ENCODE peak calls at places on chromosomes 1 and 21, in six cellular contexts. Z is IMR-90, K is astrocyte of the spinal cord, Y is AG10803, V is mucosa of descending colon, P is SK-N-SH. J is an unnamed sample.

GRCh38 chr1:64898107-64898861 is 68.1 kb downstream of the JAK1 start:
- DNase-seq in K (peak; percentile 94), Y (peak; percentile 91), Z (peak; percentile 97), V (peak; percentile 62), P (no peak), J (peak; percentile 98)

GRCh38 chr1:63662056-63662836 is 69.0 kb downstream of the PGM1 start:
- DNase-seq in P (no peak), Z (peak; percentile 67), K (peak; percentile 88), Y (peak; percentile 82), V (no peak), J (peak; percentile 75)

GRCh38 chr1:84298688-84299535 is 2.6 kb upstream of the SAMD13 start:
- DNase-seq in V (peak; percentile 78), Z (no peak), P (peak; percentile 77), K (peak; percentile 18), Y (no peak), J (no peak)

GRCh38 chr1:226608699-226609505 is 60.3 kb downstream of the STUM start:
- DNase-seq in Y (peak; percentile 53), V (peak; percentile 75), P (peak; percentile 84), Z (peak; percentile 59), K (peak; percentile 49), J (peak; percentile 43)

GRCh38 chr1:45644661-45645060 is 20.8 kb upstream of the CCDC17 start:
- DNase-seq in V (no peak), K (no peak), Z (no peak), P (no peak), Y (no peak), J (no peak)

GRCh38 chr1:41367102-41367537 is 5.9 kb downstream of the FOXO6 start:
- DNase-seq in Z (no peak), K (no peak), Y (no peak), P (no peak), V (no peak), J (no peak)

GRCh38 chr1:41890841-41891311 is 27.8 kb downstream of the HIVEP3 start:
- DNase-seq in P (peak; percentile 78), Y (peak; percentile 63), K (no peak), V (peak; percentile 36), Z (peak; percentile 29), J (no peak)

GRCh38 chr21:27831821-27832569 is 865.1 kb upstream of the ADAMTS5 start:
- DNase-seq in Y (peak; percentile 61), V (no peak), K (peak; percentile 23), P (no peak), Z (peak; percentile 57), J (no peak)

GRCh38 chr1:1024421-1025415 is 4.8 kb downstream of the AGRN start:
- DNase-seq in P (no peak), K (peak; percentile 34), Y (peak; percentile 25), V (no peak), Z (no peak), J (no peak)

GRCh38 chr1:161733526-161733925 is 12.2 kb downstream of the FCRLB start:
- DNase-seq in K (peak; percentile 84), Y (peak; percentile 96), P (no peak), Z (peak; percentile 93), V (no peak), J (peak; percentile 81)

GRCh38 chr1:115717541-115717940 is 51.0 kb downstream of the CASQ2 start:
- DNase-seq in Z (peak; percentile 15), Y (peak; percentile 6), P (peak; percentile 26), K (peak; percentile 24), V (peak; percentile 46), J (peak; percentile 41)

GRCh38 chr21:20698585-20698984 is 299.6 kb upstream of the NCAM2 start:
- DNase-seq in Y (no peak), K (no peak), P (no peak), Z (no peak), V (no peak), J (no peak)

GRCh38 chr1:220198186-220199005 is 73.9 kb downstream of the RAB3GAP2 start:
- DNase-seq in Y (no peak), V (no peak), Z (peak; percentile 14), K (peak; percentile 32), P (no peak), J (peak; percentile 20)

GRCh38 chr1:171676823-171677222 is 24.3 kb upstream of the MYOC start:
- DNase-seq in V (no peak), Z (no peak), Y (no peak), P (no peak), K (no peak), J (no peak)

GRCh38 chr21:44709426-44710293 is 1.7 kb downstream of the TSPEAR start:
- DNase-seq in Y (no peak), K (no peak), V (no peak), Z (peak; percentile 0), P (peak; percentile 28), J (no peak)

GRCh38 chr1:170864238-170864637 is 71.1 kb upstream of the MROH9 start:
- DNase-seq in K (peak; percentile 65), Z (peak; percentile 3), V (no peak), P (no peak), Y (no peak), J (peak; percentile 29)

GRCh38 chr21:35020446-35020845 is 28.7 kb downstream of the RUNX1 start:
- DNase-seq in V (no peak), Z (no peak), P (no peak), Y (no peak), K (no peak), J (no peak)

GRCh38 chr1:201562659-201563405 is 23.9 kb downstream of the NAV1 start:
- DNase-seq in K (peak; percentile 82), Y (peak; percentile 92), Z (peak; percentile 97), P (peak; percentile 53), V (no peak), J (peak; percentile 88)

GRCh38 chr1:33149453-33150190 is 32.2 kb downstream of the TRIM62 start:
- DNase-seq in Z (no peak), K (no peak), P (no peak), V (peak; percentile 46), Y (no peak), J (no peak)

GRCh38 chr1:213552045-213552444 is 435.7 kb upstream of the PROX1 start:
- DNase-seq in Z (no peak), V (no peak), K (no peak), Y (no peak), P (no peak), J (no peak)

GRCh38 chr1:7135463-7135862 is 350.2 kb downstream of the CAMTA1 start:
- DNase-seq in Z (no peak), Y (no peak), V (no peak), K (no peak), P (no peak), J (no peak)

GRCh38 chr1:240282061-240282830 is 190.6 kb downstream of the FMN2 start:
- DNase-seq in Y (peak; percentile 60), V (peak; percentile 30), Z (peak; percentile 45), K (no peak), P (no peak), J (no peak)

GRCh38 chr1:43062527-43063080 is 103.9 kb upstream of the SLC2A1 start:
- DNase-seq in V (no peak), P (no peak), K (no peak), Z (no peak), Y (no peak), J (no peak)

GRCh38 chr1:156096640-156097391 is 14.6 kb upstream of the MEX3A start:
- DNase-seq in P (peak; percentile 89), Z (peak; percentile 78), Y (peak; percentile 81), V (peak; percentile 93), K (peak; percentile 83), J (peak; percentile 86)

GRCh38 chr1:83113686-83114085 is 885.2 kb downstream of the TTLL7 start:
- DNase-seq in V (no peak), Z (no peak), Y (no peak), P (no peak), K (no peak), J (peak; percentile 6)

DNA sequence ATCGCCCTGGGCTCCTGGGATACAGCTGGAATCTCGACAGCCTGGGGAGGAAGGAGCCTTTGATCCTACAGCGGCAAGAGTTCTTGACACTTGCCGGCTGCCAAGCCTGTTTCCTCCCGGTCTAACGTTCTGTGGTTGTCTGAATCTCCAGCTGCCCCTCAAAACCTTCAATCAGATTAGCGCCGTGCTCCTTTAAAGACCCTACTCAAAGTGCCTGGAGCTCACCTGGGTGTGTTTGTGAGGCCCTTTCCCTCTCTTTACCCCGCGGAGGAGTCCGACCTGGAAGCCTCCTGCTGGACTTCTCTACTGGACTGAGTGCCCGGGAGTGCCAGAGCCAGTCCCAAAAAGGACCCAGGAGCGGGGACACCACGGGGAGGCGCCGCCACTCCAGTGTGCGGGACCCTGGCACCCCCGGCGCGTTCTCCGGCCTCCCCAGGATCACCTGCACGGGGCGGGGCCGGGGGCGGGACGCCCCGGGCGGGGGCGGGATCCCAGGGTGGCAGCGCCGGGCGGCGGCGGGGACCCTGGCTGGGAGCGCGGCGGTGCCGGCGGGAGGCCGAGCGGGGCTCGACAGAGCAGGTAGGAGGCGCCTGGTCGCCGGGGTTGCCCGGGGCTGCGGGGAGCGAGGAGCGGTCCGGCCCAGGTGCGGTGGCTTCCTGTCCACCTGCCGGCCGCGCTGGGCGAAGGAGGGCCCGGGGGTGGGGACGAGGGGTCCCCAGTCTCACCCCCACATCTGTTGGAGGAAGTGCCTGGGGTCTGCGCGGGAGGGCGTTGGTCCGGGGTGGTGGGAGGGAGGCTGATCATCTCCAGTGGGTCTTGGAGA is at the start of gene NCMAP:
- DNase-seq in K (no peak), P (no peak), V (peak; percentile 87), Z (no peak), Y (no peak), J (no peak)
- H3K4me3 ChIP-seq in K (no peak within 1 kb of the TSS), P (no peak within 1 kb of the TSS), V (no peak within 1 kb of the TSS), Z (no peak within 1 kb of the TSS), Y (no peak within 1 kb of the TSS), J (no peak within 1 kb of the TSS)

DNA sequence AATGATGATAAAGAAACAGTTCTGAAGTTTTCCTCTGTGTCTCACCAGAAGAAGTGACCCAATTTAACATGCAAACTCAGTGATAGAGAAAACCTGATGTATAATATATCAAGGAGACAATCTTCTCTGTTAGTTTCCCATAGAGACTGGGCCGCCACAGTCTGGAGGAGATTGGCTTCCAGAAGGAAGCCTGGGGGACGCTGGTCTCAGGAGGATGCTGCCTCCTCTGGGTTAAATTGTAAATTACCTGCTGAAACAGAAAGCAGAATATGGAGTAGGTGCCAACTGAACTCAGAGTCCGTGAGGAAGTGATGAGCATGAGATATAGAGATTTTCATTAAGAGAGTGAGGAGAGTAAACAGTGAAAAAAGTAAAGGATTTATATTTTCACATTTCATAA is 15.8 kb downstream of the OR14I1 start:
- DNase-seq in K (no peak), Y (no peak), V (no peak), P (peak; percentile 14), Z (no peak), J (no peak)
- TF ChIP-seq CTCF in K (no peak), Y (no peak), V (no peak), P (peak; percentile 37), Z (no peak), J (no peak)

GRCh38 chr1:111216751-111217150 is 10.8 kb upstream of the CHI3L2 start:
- DNase-seq in P (no peak), V (no peak), Y (no peak), K (no peak), Z (no peak), J (no peak)
- H3K4me3 ChIP-seq in P (no peak overlapping the region), V (no peak overlapping the region), Y (no peak overlapping the region), K (no peak overlapping the region), Z (no peak overlapping the region), J (no peak overlapping the region)

GRCh38 chr1:228734881-228735801 is at the start of gene RHOU:
- DNase-seq in Y (peak; percentile 50), V (peak; percentile 89), K (peak; percentile 27), P (peak; percentile 95), Z (peak; percentile 37), J (no peak)
- TF ChIP-seq CTCF in Y (peak; percentile 33), V (peak; percentile 93), K (no peak), P (peak; percentile 54), Z (peak; percentile 71), J (peak; percentile 15)

J was measured in brain microvascular endothelial cell.